ENCODE peak calls at places on chromosomes 11 and 22, in five cellular contexts. J, N, A, V and T are unnamed samples.

GRCh38 chr22:39482768-39483167 is 19.3 kb upstream of the MIEF1 start:
- DNase-seq in J (no peak), N (peak; percentile 64), A (no peak), V (no peak), T (no peak)

GRCh38 chr22:28600546-28601143 is 79.0 kb downstream of the TTC28 start:
- DNase-seq in J (peak; percentile 79), N (peak; percentile 72), A (peak; percentile 81), V (no peak), T (peak; percentile 70)

GRCh38 chr11:5992150-5992549 is 5.4 kb upstream of the OR52L1 start:
- DNase-seq in J (no peak), N (no peak), A (no peak), V (no peak), T (no peak)

GRCh38 chr22:43375951-43376455 is 32.8 kb upstream of the SCUBE1 start:
- DNase-seq in J (no peak), N (peak; percentile 43), A (no peak), V (no peak), T (no peak)

GRCh38 chr11:3215346-3216026 is 3.1 kb downstream of the MRGPRG start:
- DNase-seq in J (no peak), N (no peak), A (peak; percentile 38), V (no peak), T (no peak)

GRCh38 chr11:27933992-27934829 is 173.7 kb downstream of the KIF18A start:
- DNase-seq in J (peak; percentile 50), N (peak; percentile 99), A (peak; percentile 59), V (no peak), T (no peak)

GRCh38 chr11:8384199-8384821 is 120.6 kb upstream of the LMO1 start:
- DNase-seq in J (peak; percentile 47), N (no peak), A (peak; percentile 58), V (peak; percentile 39), T (peak; percentile 50)

GRCh38 chr22:31082606-31083376 is 1.7 kb downstream of the SMTN start:
- DNase-seq in J (peak; percentile 79), N (peak; percentile 64), A (peak; percentile 49), V (peak; percentile 67), T (peak; percentile 71)

GRCh38 chr22:30444632-30445437 is 19.3 kb downstream of the MTFP1 start:
- DNase-seq in J (peak; percentile 70), N (peak; percentile 52), A (peak; percentile 80), V (no peak), T (peak; percentile 62)

GRCh38 chr11:86518211-86518610 is 143.5 kb downstream of the CCDC81 start:
- DNase-seq in J (no peak), N (no peak), A (no peak), V (no peak), T (no peak)

GRCh38 chr11:67630230-67630942 is 649 bp upstream of the NUDT8 start:
- DNase-seq in J (peak; percentile 99), N (peak; percentile 94), A (peak; percentile 99), V (peak; percentile 99), T (peak; percentile 98)

GRCh38 chr11:19970944-19971343 is 189.3 kb downstream of the DBX1 start:
- DNase-seq in J (no peak), N (no peak), A (no peak), V (no peak), T (no peak)

GRCh38 chr11:127640822-127641485 is 640.4 kb upstream of the KIRREL3 start:
- DNase-seq in J (no peak), N (peak; percentile 57), A (no peak), V (no peak), T (no peak)

GRCh38 chr11:67387074-67387473 is 4.7 kb upstream of the RAD9A start:
- DNase-seq in J (no peak), N (no peak), A (no peak), V (no peak), T (no peak)

GRCh38 chr11:112734207-112734606 is 227.0 kb upstream of the NCAM1 start:
- DNase-seq in J (peak; percentile 24), N (peak; percentile 8), A (peak; percentile 55), V (no peak), T (peak; percentile 47)

GRCh38 chr22:44659140-44659539 is 42.9 kb upstream of the PRR5 start:
- DNase-seq in J (no peak), N (no peak), A (no peak), V (peak; percentile 66), T (no peak)

GRCh38 chr11:34002420-34002819 is 49.1 kb upstream of the CAPRIN1 start:
- DNase-seq in J (no peak), N (no peak), A (no peak), V (no peak), T (no peak)

GRCh38 chr11:3089236-3090061 is 32.2 kb upstream of the CARS1 start:
- DNase-seq in J (no peak), N (no peak), A (no peak), V (no peak), T (peak; percentile 3)

GRCh38 chr11:116853461-116854073 is 16.1 kb upstream of the APOA1 start:
- DNase-seq in J (peak; percentile 78), N (peak; percentile 96), A (peak; percentile 78), V (no peak), T (peak; percentile 97)

GRCh38 chr22:37197451-37198289 is 9.6 kb upstream of the C1QTNF6 start:
- DNase-seq in J (peak; percentile 75), N (peak; percentile 61), A (no peak), V (peak; percentile 69), T (no peak)

GRCh38 chr22:29031236-29031982 is 30.2 kb downstream of the C22orf31 start:
- DNase-seq in J (peak; percentile 92), N (peak; percentile 98), A (peak; percentile 9), V (peak; percentile 68), T (no peak)

GRCh38 chr22:30001459-30001858 is 78.8 kb upstream of the HORMAD2 start:
- DNase-seq in J (no peak), N (no peak), A (no peak), V (no peak), T (no peak)

GRCh38 chr22:38739300-38740055 is 16.3 kb downstream of the SUN2 start:
- DNase-seq in J (no peak), N (no peak), A (no peak), V (no peak), T (no peak)

GRCh38 chr11:32034680-32035079 is 56.2 kb upstream of the RCN1 start:
- DNase-seq in J (peak; percentile 12), N (peak; percentile 58), A (no peak), V (no peak), T (no peak)

GRCh38 chr11:99019676-99020075 is 1.1 kb upstream of the CNTN5 start:
- DNase-seq in J (no peak), N (no peak), A (peak; percentile 7), V (no peak), T (no peak)

GRCh38 chr11:79160786-79161403 is 279.9 kb downstream of the TENM4 start:
- DNase-seq in J (peak; percentile 32), N (no peak), A (peak; percentile 11), V (no peak), T (peak; percentile 25)
- TF ChIP-seq CTCF in J (peak; percentile 55), N (no peak), A (peak; percentile 39), V (peak; percentile 37), T (peak; percentile 35)

DNA sequence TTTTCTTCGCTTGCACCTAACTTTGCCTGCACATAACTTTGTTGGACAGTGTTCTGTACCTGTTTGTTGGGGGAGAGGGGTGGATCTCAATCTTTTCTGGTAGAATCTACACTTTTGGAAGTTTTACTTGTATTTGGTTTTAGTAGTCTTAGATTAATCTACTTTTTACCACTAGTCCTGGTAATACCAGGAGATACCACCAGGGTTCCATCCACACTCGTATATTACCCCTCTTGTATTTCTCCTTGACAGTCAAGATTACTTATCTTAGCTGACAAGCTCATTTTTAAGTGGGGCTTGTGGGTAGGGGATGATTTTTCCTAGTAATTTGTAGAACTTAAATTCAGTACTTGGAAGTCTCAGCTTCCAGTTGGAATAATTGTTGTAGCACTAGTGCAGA is 37.3 kb upstream of the TECTA start:
- DNase-seq in J (no peak), N (no peak), A (peak; percentile 30), V (no peak), T (peak; percentile 7)
- TF ChIP-seq CTCF in J (peak; percentile 47), N (peak; percentile 23), A (peak; percentile 56), V (peak; percentile 22), T (peak; percentile 11)

GRCh38 chr11:57700425-57700824 is 11.6 kb downstream of the MED19 start:
- DNase-seq in J (no peak), N (no peak), A (no peak), V (no peak), T (no peak)
- TF ChIP-seq CTCF in J (no peak), N (no peak), A (no peak), V (no peak), T (no peak)

GRCh38 chr11:119000906-119001305 is 3.0 kb downstream of the CENATAC start:
- DNase-seq in J (no peak), N (peak; percentile 58), A (no peak), V (no peak), T (no peak)

GRCh38 chr11:118996926-118997626 is 862 bp upstream of the CENATAC start:
- DNase-seq in J (no peak), N (peak; percentile 44), A (peak; percentile 71), V (no peak), T (peak; percentile 76)

GRCh38 chr11:118998388-118998717 is 415 bp downstream of the CENATAC start:
- DNase-seq in J (no peak), N (no peak), A (no peak), V (no peak), T (peak; percentile 22)

GRCh38 chr11:118998822-118999221 is 884 bp downstream of the CENATAC start:
- DNase-seq in J (peak; percentile 63), N (peak; percentile 72), A (peak; percentile 40), V (no peak), T (no peak)

DNA sequence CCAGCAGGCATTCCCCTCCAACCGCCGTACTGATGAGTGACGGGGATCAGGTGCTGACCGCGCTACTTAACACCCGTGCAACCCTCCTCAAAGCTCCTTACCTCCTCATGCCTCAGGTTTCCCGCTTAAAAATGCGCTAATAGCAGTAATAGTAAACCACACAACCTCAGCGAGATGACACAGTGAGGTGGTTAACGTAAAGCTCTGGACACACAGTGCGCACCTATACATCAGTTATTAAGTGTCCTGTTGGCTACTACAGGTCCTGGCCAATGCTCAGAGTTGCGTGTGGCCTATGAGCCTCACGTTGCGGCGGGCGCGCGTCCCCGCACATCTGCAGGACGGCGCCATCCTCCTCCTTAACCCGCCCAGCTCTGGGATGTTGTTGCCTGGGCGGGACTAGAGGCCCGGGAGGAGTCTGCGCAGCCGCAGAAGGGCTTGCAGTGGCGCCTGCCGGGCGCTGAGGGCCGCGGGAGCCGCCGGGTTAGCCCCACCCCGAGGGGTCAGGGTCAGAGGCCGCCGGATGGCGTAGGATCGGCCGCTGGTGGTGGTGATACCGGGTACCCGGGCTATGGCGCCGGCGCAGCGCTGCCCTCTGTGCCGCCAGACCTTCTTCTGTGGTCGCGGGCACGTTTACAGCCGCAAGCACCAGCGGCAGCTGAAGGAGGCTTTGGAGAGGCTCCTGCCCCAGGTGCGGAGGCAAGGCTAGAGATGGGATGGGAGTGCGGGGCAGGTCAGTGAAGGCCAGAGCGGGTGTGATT is at the start of gene CENATAC:
- DNase-seq in J (peak; percentile 90), N (peak; percentile 80), A (peak; percentile 96), V (peak; percentile 97), T (peak; percentile 95)
- TF ChIP-seq CTCF in J (no peak), N (peak; percentile 1), A (peak; percentile 16), V (no peak), T (peak; percentile 3)

GRCh38 chr11:119031912-119032280 is 1.2 kb upstream of the SLC37A4 start:
- DNase-seq in J (no peak), N (no peak), A (no peak), V (no peak), T (no peak)

GRCh38 chr11:119029069-119029339 is 1.7 kb downstream of the SLC37A4 start:
- DNase-seq in J (no peak), N (no peak), A (no peak), V (no peak), T (no peak)

GRCh38 chr11:119029340-119030028 is 1.2 kb downstream of the SLC37A4 start:
- DNase-seq in J (no peak), N (no peak), A (no peak), V (no peak), T (peak; percentile 43)

GRCh38 chr11:119030029-119030328 is 698 bp downstream of the SLC37A4 start:
- DNase-seq in J (no peak), N (no peak), A (no peak), V (no peak), T (no peak)

GRCh38 chr11:119030329-119031047 is at the start of gene SLC37A4:
- DNase-seq in J (peak; percentile 99), N (peak; percentile 97), A (peak; percentile 100), V (peak; percentile 98), T (peak; percentile 99)
- TF ChIP-seq CTCF in J (no peak), N (peak; percentile 95), A (no peak), V (peak; percentile 86), T (peak; percentile 93)